ENCODE peak calls at places on chromosomes 16 and 17, in eight cellular contexts. B is transverse colon, K is GM23338, A is SK-N-SH, Z is upper lobe of left lung, I is H1, D is sigmoid colon, Q is K562. G is an unnamed sample.
A peak's percentile ranks its signal among the peaks of the same experiment; 100 is the strongest.

GRCh38 chr17:40550608-40551007 is 14.7 kb downstream of the CCR7 start:
- DNase-seq in A (no peak), Q (no peak), Z (no peak), K (no peak), I (no peak), B (peak; percentile 21), D (peak; percentile 88), G (no peak)

GRCh38 chr16:88783391-88784073 is 1.5 kb downstream of the PIEZO1 start:
- DNase-seq in D (peak; percentile 83), K (no peak), Q (no peak), Z (no peak), B (no peak), A (no peak), I (no peak), G (no peak)

GRCh38 chr16:18800674-18801196 is 614 bp downstream of the ARL6IP1 start:
- DNase-seq in Q (peak; percentile 49), K (peak; percentile 66), A (no peak), D (no peak), B (peak; percentile 17), I (no peak), Z (no peak), G (no peak)

GRCh38 chr17:78019367-78019975 is 61.0 kb downstream of the TNRC6C start:
- DNase-seq in D (no peak), K (peak; percentile 58), Z (no peak), Q (no peak), B (no peak), A (peak; percentile 40), I (no peak), G (no peak)

GRCh38 chr16:82651921-82652601 is 25.3 kb downstream of the CDH13 start:
- DNase-seq in D (peak; percentile 9), I (no peak), Z (no peak), Q (no peak), B (peak; percentile 20), A (no peak), K (no peak), G (no peak)

GRCh38 chr16:8109510-8110369 is 480.6 kb downstream of the TMEM114 start:
- DNase-seq in B (no peak), Q (peak; percentile 85), A (no peak), I (no peak), K (no peak), D (no peak), Z (no peak), G (no peak)

GRCh38 chr16:1338119-1338730 is 4.8 kb downstream of the BAIAP3 start:
- DNase-seq in D (no peak), K (peak; percentile 67), Q (peak; percentile 50), I (no peak), Z (peak; percentile 79), A (peak; percentile 78), B (peak; percentile 70), G (no peak)

GRCh38 chr17:42629420-42630009 is 20.0 kb downstream of the TUBG1 start:
- DNase-seq in D (no peak), K (no peak), A (no peak), I (no peak), Q (no peak), Z (no peak), B (no peak), G (no peak)

GRCh38 chr16:88764913-88765349 is 20.1 kb downstream of the PIEZO1 start:
- DNase-seq in B (no peak), Z (peak; percentile 81), I (no peak), Q (no peak), D (no peak), K (peak; percentile 49), A (no peak), G (no peak)

GRCh38 chr16:70701596-70701995 is 15.7 kb upstream of the MTSS2 start:
- DNase-seq in A (no peak), Q (no peak), B (no peak), Z (no peak), K (no peak), I (no peak), D (no peak), G (no peak)

GRCh38 chr16:70703041-70703834 is 17.4 kb upstream of the MTSS2 start:
- DNase-seq in B (peak; percentile 47), Q (peak; percentile 50), Z (peak; percentile 68), I (no peak), D (peak; percentile 94), K (peak; percentile 70), A (peak; percentile 88), G (no peak)

GRCh38 chr16:70703835-70704381 is 18.1 kb upstream of the MTSS2 start:
- DNase-seq in I (no peak), Z (no peak), B (no peak), A (no peak), Q (no peak), K (no peak), D (no peak), G (no peak)

GRCh38 chr16:70701998-70702397 is 16.1 kb upstream of the MTSS2 start:
- DNase-seq in D (no peak), Q (no peak), I (no peak), K (no peak), Z (no peak), A (no peak), B (no peak), G (no peak)

DNA sequence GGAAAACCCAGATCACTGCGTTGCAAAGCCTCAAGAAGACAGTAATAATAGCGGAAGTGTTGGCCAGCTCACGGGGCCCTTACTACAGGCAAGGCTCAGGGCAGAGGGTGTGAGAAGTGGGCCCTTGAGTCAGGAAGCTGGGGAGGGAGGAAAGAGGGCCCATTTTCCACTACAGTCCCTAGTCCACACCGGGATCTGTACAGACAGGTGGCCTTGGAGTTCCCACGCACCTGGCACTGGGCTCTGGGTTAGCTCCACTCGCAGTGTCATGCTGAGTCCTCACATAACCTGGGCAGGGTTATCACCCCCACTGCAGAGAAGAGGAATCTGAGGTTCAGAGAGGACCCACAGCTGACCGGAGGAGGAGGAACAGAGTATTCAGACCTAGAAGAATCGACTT is 16.8 kb upstream of the MTSS2 start:
- DNase-seq in K (no peak), I (no peak), Z (no peak), Q (no peak), D (no peak), A (no peak), B (no peak), G (no peak)
- H3K4me1 ChIP-seq in K (peaks cover 3% of the 10 kb centered on the region), I (peaks cover 12% of the 10 kb centered on the region), Z (peaks cover 63% of the 10 kb centered on the region), Q (peaks cover 62% of the 10 kb centered on the region), D (peaks cover 98% of the 10 kb centered on the region), A (peaks cover 54% of the 10 kb centered on the region), B (peaks cover 49% of the 10 kb centered on the region), G (peaks cover 14% of the 10 kb centered on the region)

GRCh38 chr16:20611350-20611902 is 35.3 kb upstream of the ACSM2B start:
- DNase-seq in D (peak; percentile 87), Q (no peak), A (no peak), I (no peak), B (no peak), Z (peak; percentile 40), K (no peak), G (no peak)
- TF ChIP-seq POLR2AphosphoS5 in D (no peak), Q (no peak), A (no peak), I (no peak), B (no peak), Z (no peak), K (no peak), G (no peak)

DNA sequence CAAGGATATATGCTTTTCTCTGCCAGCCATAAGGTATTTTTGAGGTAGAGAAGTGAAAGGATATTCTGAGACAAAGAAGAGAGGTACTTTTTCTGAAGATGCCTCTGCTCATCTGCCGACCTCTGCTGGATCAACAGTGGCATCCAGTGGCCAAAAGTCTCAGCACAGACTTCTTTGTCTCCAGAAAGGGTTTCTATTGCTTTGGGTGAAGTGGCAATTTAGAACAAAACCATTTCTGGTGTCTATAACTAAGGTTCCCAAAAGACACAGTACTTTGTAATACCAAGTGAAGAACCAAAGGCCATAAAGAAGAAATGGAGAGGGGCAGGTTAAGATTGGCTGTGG is 155.2 kb upstream of the C17orf78 start:
- DNase-seq in B (peak; percentile 9), Q (no peak), D (no peak), A (peak; percentile 45), K (peak; percentile 60), I (no peak), Z (no peak), G (no peak)
- TF ChIP-seq CTCF in B (no peak), Q (peak; percentile 43), D (no peak), A (peak; percentile 75), K (peak; percentile 73), I (peak; percentile 75), Z (no peak), G (peak; percentile 20)

GRCh38 chr17:81311954-81312353 is 16.8 kb upstream of the SLC38A10 start:
- DNase-seq in Q (no peak), K (no peak), Z (peak; percentile 43), A (no peak), B (no peak), I (no peak), D (no peak), G (no peak)
- H3K4me1 ChIP-seq in Q (peaks cover 85% of the 10 kb centered on the region), K (peaks cover 13% of the 10 kb centered on the region), Z (peaks cover 31% of the 10 kb centered on the region), A (no peaks in the 10 kb centered on the region), B (peaks cover 9% of the 10 kb centered on the region), I (peaks cover 18% of the 10 kb centered on the region), D (peaks cover 17% of the 10 kb centered on the region), G (peaks cover 22% of the 10 kb centered on the region)